ENCODE peak calls at places on chromosomes 1 and 21, in five cellular contexts. Q is nephron progenitor cell, X is GM19239, K is GM12891, L is NCI-H2081. T is an unnamed sample.

GRCh38 chr1:226664413-226665101 is 74.5 kb downstream of the ITPKB start:
- DNase-seq in Q (no peak), X (no peak), K (no peak), L (no peak), T (no peak)

GRCh38 chr1:117710710-117711109 is 104.9 kb downstream of the TENT5C start:
- DNase-seq in Q (no peak), X (no peak), K (no peak), L (no peak), T (no peak)

GRCh38 chr1:234234199-234234598 is 139.1 kb upstream of the COA6 start:
- DNase-seq in Q (no peak), X (no peak), K (no peak), L (no peak), T (no peak)

GRCh38 chr1:67680486-67680885 is 4.5 kb upstream of the GADD45A start:
- DNase-seq in Q (no peak), X (no peak), K (no peak), L (no peak), T (no peak)

GRCh38 chr1:6359568-6360496 is 33.7 kb downstream of the ACOT7 start:
- DNase-seq in Q (peak; percentile 34), X (peak; percentile 78), K (peak; percentile 71), L (no peak), T (peak; percentile 83)

GRCh38 chr1:246608616-246609376 is 42.5 kb downstream of the CNST start:
- DNase-seq in Q (no peak), X (peak; percentile 29), K (no peak), L (no peak), T (peak; percentile 83)

GRCh38 chr1:180156631-180157091 is 2.0 kb downstream of the QSOX1 start:
- DNase-seq in Q (no peak), X (no peak), K (no peak), L (no peak), T (no peak)

GRCh38 chr21:33026878-33027400 is 1.2 kb downstream of the OLIG2 start:
- DNase-seq in Q (no peak), X (no peak), K (no peak), L (no peak), T (no peak)

GRCh38 chr1:117860906-117861610 is 68.4 kb downstream of the GDAP2 start:
- DNase-seq in Q (no peak), X (no peak), K (no peak), L (no peak), T (no peak)

GRCh38 chr1:59730759-59731478 is 83.8 kb upstream of the HOOK1 start:
- DNase-seq in Q (no peak), X (no peak), K (no peak), L (no peak), T (peak; percentile 87)

GRCh38 chr1:108041360-108042143 is 76.6 kb upstream of the VAV3 start:
- DNase-seq in Q (no peak), X (no peak), K (no peak), L (no peak), T (no peak)

GRCh38 chr1:204651843-204652421 is 33.6 kb downstream of the LRRN2 start:
- DNase-seq in Q (no peak), X (no peak), K (no peak), L (peak; percentile 71), T (no peak)

GRCh38 chr21:31554511-31555022 is 104.9 kb upstream of the SOD1 start:
- DNase-seq in Q (no peak), X (no peak), K (no peak), L (no peak), T (peak; percentile 29)

GRCh38 chr1:190320952-190321351 is 156.7 kb downstream of the BRINP3 start:
- DNase-seq in Q (no peak), X (no peak), K (no peak), L (peak; percentile 16), T (no peak)

GRCh38 chr1:28127617-28128257 is 39.3 kb upstream of the EYA3 start:
- DNase-seq in Q (no peak), X (no peak), K (no peak), L (no peak), T (no peak)

GRCh38 chr1:168879906-168880734 is 151.1 kb upstream of the DPT start:
- DNase-seq in Q (no peak), X (no peak), K (no peak), L (no peak), T (no peak)

GRCh38 chr1:201181726-201182125 is 8.9 kb upstream of the IGFN1 start:
- DNase-seq in Q (no peak), X (no peak), K (no peak), L (no peak), T (peak; percentile 6)

GRCh38 chr1:37143818-37144217 is 109.5 kb upstream of the GRIK3 start:
- DNase-seq in Q (peak; percentile 50), X (no peak), K (no peak), L (no peak), T (no peak)

GRCh38 chr1:101051688-101052638 is 26.4 kb upstream of the DPH5 start:
- DNase-seq in Q (no peak), X (peak; percentile 10), K (peak; percentile 14), L (no peak), T (no peak)

GRCh38 chr1:18936814-18937481 is 19.5 kb downstream of the IFFO2 start:
- DNase-seq in Q (no peak), X (no peak), K (no peak), L (no peak), T (no peak)

GRCh38 chr1:183804916-183805734 is at the start of gene RGL1:
- DNase-seq in Q (peak; percentile 71), X (peak; percentile 25), K (peak; percentile 26), L (peak; percentile 57), T (peak; percentile 81)

GRCh38 chr1:154953611-154954038 is 2.3 kb downstream of the PBXIP1 start:
- DNase-seq in Q (no peak), X (no peak), K (no peak), L (no peak), T (no peak)

GRCh38 chr1:13593511-13594131 is 10.0 kb downstream of the PDPN start:
- DNase-seq in Q (peak; percentile 35), X (no peak), K (no peak), L (no peak), T (no peak)

GRCh38 chr1:93720931-93721614 is 39.4 kb upstream of the BCAR3 start:
- DNase-seq in Q (no peak), X (no peak), K (no peak), L (no peak), T (no peak)

GRCh38 chr21:41616063-41616591 is 108.2 kb upstream of the TMPRSS2 start:
- DNase-seq in Q (no peak), X (no peak), K (no peak), L (no peak), T (no peak)

GRCh38 chr1:100039571-100039970 is 69.8 kb downstream of the SLC35A3 start:
- DNase-seq in Q (no peak), X (no peak), K (no peak), L (no peak), T (no peak)

GRCh38 chr1:33122483-33123170 is 41.7 kb downstream of the AZIN2 start:
- DNase-seq in Q (no peak), X (no peak), K (no peak), L (no peak), T (no peak)

GRCh38 chr21:34911360-34911759 is 137.7 kb downstream of the RUNX1 start:
- DNase-seq in Q (no peak), X (no peak), K (no peak), L (no peak), T (peak; percentile 79)

GRCh38 chr1:2611034-2611501 is 21.7 kb downstream of the MMEL1 start:
- DNase-seq in Q (peak; percentile 86), X (no peak), K (peak; percentile 48), L (no peak), T (peak; percentile 46)

GRCh38 chr1:64087768-64088167 is 115.7 kb upstream of the UBE2U start:
- DNase-seq in Q (no peak), X (no peak), K (no peak), L (no peak), T (no peak)

GRCh38 chr1:160830321-160831153 is 32.1 kb downstream of the CD244 start:
- DNase-seq in Q (peak; percentile 84), X (peak; percentile 35), K (peak; percentile 35), L (peak; percentile 17), T (no peak)

GRCh38 chr1:162182090-162182489 is 112.6 kb downstream of the NOS1AP start:
- DNase-seq in Q (no peak), X (no peak), K (no peak), L (no peak), T (no peak)

GRCh38 chr1:14486401-14487110 is 111.9 kb upstream of the KAZN start:
- DNase-seq in Q (no peak), X (no peak), K (no peak), L (no peak), T (no peak)

GRCh38 chr1:2636733-2637132 is 3.9 kb upstream of the MMEL1 start:
- DNase-seq in Q (no peak), X (no peak), K (no peak), L (no peak), T (peak; percentile 51)